ENCODE peak calls at places on chromosomes 7 and 10, in nine cellular contexts. N is endodermal cell; O is lung; A is tibial artery; H is SJSA1; I is right cardiac atrium; J is Caco-2; F is adrenal gland; M is effector memory CD4-positive, alpha-beta T cell. L is an unnamed sample.
A peak's percentile ranks its signal among the peaks of the same experiment; 100 is the strongest.

GRCh38 chr10:78312197-78313046 is 278.8 kb downstream of the RPS24 start:
- DNase-seq in N (peak; percentile 33), O (no peak), A (no peak), H (peak; percentile 76), I (no peak), J (no peak), F (peak; percentile 33), M (no peak), L (no peak)

GRCh38 chr10:126227762-126228134 is 160.5 kb downstream of the ADAM12 start:
- DNase-seq in N (no peak), O (no peak), A (no peak), H (peak; percentile 70), I (no peak), J (no peak), F (no peak), M (no peak), L (no peak)

GRCh38 chr7:106986450-106986977 is 58.0 kb upstream of the PRKAR2B start:
- DNase-seq in N (no peak), O (no peak), A (no peak), H (no peak), I (no peak), J (no peak), F (no peak), M (no peak), L (no peak)

GRCh38 chr7:18166002-18166401 is 138.4 kb upstream of the PRPS1L1 start:
- DNase-seq in N (no peak), O (no peak), A (no peak), H (no peak), I (no peak), J (no peak), F (no peak), M (no peak), L (no peak)

GRCh38 chr7:82080254-82080924 is 310.5 kb upstream of the HGF start:
- DNase-seq in N (no peak), O (no peak), A (no peak), H (no peak), I (no peak), J (no peak), F (peak; percentile 16), M (no peak), L (no peak)

GRCh38 chr10:84447701-84448400 is 119.5 kb downstream of the CCSER2 start:
- DNase-seq in N (no peak), O (no peak), A (no peak), H (no peak), I (no peak), J (no peak), F (no peak), M (no peak), L (no peak)

GRCh38 chr7:143458263-143458662 is 15.0 kb downstream of the TAS2R60 start:
- DNase-seq in N (no peak), O (no peak), A (no peak), H (no peak), I (no peak), J (no peak), F (no peak), M (no peak), L (no peak)

GRCh38 chr10:33134011-33134751 is 176.2 kb upstream of the ITGB1 start:
- DNase-seq in N (no peak), O (peak; percentile 83), A (peak; percentile 83), H (peak; percentile 62), I (no peak), J (no peak), F (peak; percentile 91), M (peak; percentile 78), L (no peak)

DNA sequence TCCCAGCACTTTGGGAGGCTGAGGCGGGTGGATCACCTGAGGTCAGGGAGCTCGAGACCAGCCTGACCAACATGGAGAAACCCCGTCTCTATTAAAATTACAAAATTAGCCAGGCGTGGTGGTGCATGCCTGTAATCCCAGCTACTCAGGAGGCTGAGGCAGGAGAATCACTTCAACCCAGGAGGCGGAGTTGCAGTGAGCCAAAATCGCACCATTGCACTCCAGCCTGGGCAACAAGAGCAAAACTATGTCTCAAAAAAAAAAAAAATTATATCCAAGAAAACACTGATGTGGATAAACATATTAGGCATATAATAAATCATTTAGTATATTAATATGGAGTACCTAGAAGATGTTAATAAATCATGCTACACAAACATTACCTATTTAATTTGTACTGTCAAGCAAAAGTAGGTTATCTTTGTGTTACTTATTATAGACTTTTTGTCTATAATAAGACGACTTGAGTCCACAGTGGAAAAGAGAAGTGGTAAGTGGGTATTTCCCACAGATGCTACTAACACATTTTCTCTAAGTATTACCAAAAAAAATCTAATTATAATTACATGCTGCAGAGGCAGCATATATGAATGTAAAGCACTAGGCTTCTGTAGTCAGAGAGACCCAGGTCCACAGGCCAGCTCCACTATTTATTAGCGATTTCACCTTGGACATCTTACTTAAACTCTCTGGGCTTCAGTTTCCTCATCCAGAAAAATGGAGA is 34.5 kb downstream of the DNMBP start:
- DNase-seq in N (no peak), O (no peak), A (no peak), H (no peak), I (no peak), J (no peak), F (no peak), M (no peak), L (no peak)
- H3K4me1 ChIP-seq in N (peaks cover 16% of the 10 kb centered on the region), O (no peaks in the 10 kb centered on the region), A (peaks cover 26% of the 10 kb centered on the region), H (peaks cover 35% of the 10 kb centered on the region), I (peaks cover 6% of the 10 kb centered on the region), J (peaks cover 28% of the 10 kb centered on the region), F (peaks cover 46% of the 10 kb centered on the region), M (no peaks in the 10 kb centered on the region), L (peaks cover 14% of the 10 kb centered on the region)

DNA sequence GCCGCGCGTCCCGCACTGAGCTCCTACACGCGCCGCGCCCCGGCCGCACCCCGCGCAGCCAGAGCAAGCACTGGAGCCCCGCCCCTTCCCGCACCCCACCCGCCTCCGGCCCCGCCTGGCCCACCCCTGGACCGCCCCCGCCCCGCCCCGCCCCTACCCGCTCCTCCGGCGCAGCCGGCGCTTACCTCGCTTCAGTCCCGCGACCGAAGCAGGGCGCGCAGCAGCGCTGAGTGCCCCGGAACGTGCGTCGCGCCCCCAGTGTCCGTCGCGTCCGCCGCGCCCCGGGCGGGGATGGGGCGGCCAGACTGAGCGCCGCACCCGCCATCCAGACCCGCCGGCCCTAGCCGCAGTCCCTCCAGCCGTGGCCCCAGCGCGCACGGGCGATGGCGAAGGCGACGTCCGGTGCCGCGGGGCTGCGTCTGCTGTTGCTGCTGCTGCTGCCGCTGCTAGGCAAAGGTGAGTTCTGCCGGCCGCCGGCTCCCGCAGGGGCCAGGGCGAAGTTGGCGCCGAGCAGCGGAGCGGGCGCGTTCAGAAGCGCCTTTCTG is at the start of gene RET:
- DNase-seq in N (peak; percentile 90), O (no peak), A (no peak), H (no peak), I (peak; percentile 73), J (no peak), F (no peak), M (no peak), L (no peak)
- H3K27me3 ChIP-seq in N (peaks cover 44% of the 10 kb centered on the region), O (peaks cover 18% of the 10 kb centered on the region), A (no peaks in the 10 kb centered on the region), H (peaks cover 35% of the 10 kb centered on the region), I (no peaks in the 10 kb centered on the region), J (peaks cover 10% of the 10 kb centered on the region), F (peaks cover 26% of the 10 kb centered on the region), M (peaks cover 7% of the 10 kb centered on the region), L (no peaks in the 10 kb centered on the region)

GRCh38 chr10:114482915-114483314 is 78.6 kb upstream of the AFAP1L2 start:
- DNase-seq in N (no peak), O (no peak), A (no peak), H (no peak), I (no peak), J (no peak), F (no peak), M (no peak), L (no peak)
- H3K4me1 ChIP-seq in N (no peaks in the 10 kb centered on the region), O (peaks cover 3% of the 10 kb centered on the region), A (no peaks in the 10 kb centered on the region), H (peaks cover 28% of the 10 kb centered on the region), I (peaks cover 7% of the 10 kb centered on the region), J (no peaks in the 10 kb centered on the region), F (peaks cover 44% of the 10 kb centered on the region), M (no peaks in the 10 kb centered on the region), L (peaks cover 23% of the 10 kb centered on the region)

GRCh38 chr10:96092999-96093767 is 36.9 kb upstream of the ZNF518A start:
- DNase-seq in N (no peak), O (no peak), A (no peak), H (no peak), I (no peak), J (no peak), F (no peak), M (no peak), L (no peak)
- H3K27me3 ChIP-seq in N (no peaks in the 10 kb centered on the region), O (peaks cover 9% of the 10 kb centered on the region), A (no peaks in the 10 kb centered on the region), H (peaks cover 14% of the 10 kb centered on the region), I (peaks cover 28% of the 10 kb centered on the region), J (peaks cover 2% of the 10 kb centered on the region), F (peaks cover 34% of the 10 kb centered on the region), M (peaks cover 2% of the 10 kb centered on the region), L (peaks cover 4% of the 10 kb centered on the region)

GRCh38 chr7:22563115-22563514 is 63.1 kb upstream of the STEAP1B start:
- DNase-seq in N (peak; percentile 63), O (peak; percentile 28), A (no peak), H (no peak), I (peak; percentile 63), J (peak; percentile 60), F (no peak), M (no peak), L (no peak)
- H3K4me1 ChIP-seq in N (peaks cover 29% of the 10 kb centered on the region), O (peaks cover 24% of the 10 kb centered on the region), A (peaks cover 44% of the 10 kb centered on the region), H (peaks cover 62% of the 10 kb centered on the region), I (peaks cover 18% of the 10 kb centered on the region), J (peaks cover 53% of the 10 kb centered on the region), F (peaks cover 30% of the 10 kb centered on the region), M (peaks cover 19% of the 10 kb centered on the region), L (peaks cover 8% of the 10 kb centered on the region)

GRCh38 chr7:158591944-158592343 is 4.3 kb upstream of the PTPRN2 start:
- DNase-seq in N (no peak), O (no peak), A (no peak), H (no peak), I (no peak), J (no peak), F (no peak), M (no peak), L (no peak)

GRCh38 chr7:158588085-158588877 is 658 bp upstream of the PTPRN2 start:
- DNase-seq in N (peak; percentile 70), O (no peak), A (no peak), H (no peak), I (no peak), J (no peak), F (no peak), M (no peak), L (peak; percentile 39)

GRCh38 chr7:158588878-158589442 is 1.3 kb upstream of the PTPRN2 start:
- DNase-seq in N (no peak), O (no peak), A (no peak), H (no peak), I (no peak), J (no peak), F (no peak), M (no peak), L (no peak)

GRCh38 chr7:158589653-158590052 is 2.0 kb upstream of the PTPRN2 start:
- DNase-seq in N (no peak), O (no peak), A (no peak), H (no peak), I (no peak), J (no peak), F (no peak), M (no peak), L (no peak)

DNA sequence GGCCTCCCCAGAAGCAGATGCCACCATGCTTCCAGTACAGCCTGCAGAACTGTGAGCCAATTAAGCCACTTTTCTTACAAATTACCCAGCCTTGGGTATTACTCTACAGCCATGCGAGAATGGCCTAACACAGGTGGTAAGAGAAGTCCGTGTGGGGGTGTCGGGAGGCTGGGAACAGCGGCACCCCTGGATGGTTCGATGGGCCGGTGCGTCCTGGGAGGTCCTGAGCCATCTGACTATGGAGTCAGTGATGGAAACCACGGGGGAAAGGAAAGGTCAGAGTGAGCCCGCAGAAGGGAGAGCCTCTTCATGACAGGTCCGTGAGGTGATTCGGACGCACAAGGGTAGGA is 2.5 kb upstream of the PTPRN2 start:
- DNase-seq in N (no peak), O (no peak), A (no peak), H (no peak), I (no peak), J (no peak), F (no peak), M (no peak), L (no peak)
- H3K27me3 ChIP-seq in N (no peaks in the 10 kb centered on the region), O (peaks cover 1% of the 10 kb centered on the region), A (no peaks in the 10 kb centered on the region), H (peaks cover 10% of the 10 kb centered on the region), I (no peaks in the 10 kb centered on the region), J (no peaks in the 10 kb centered on the region), F (no peaks in the 10 kb centered on the region), M (peaks cover 17% of the 10 kb centered on the region), L (no peaks in the 10 kb centered on the region)